ENCODE peak calls at places on chromosome 13, in nine cellular contexts. B is stomach, X is HepG2, I is SK-N-SH, H is transverse colon, Q is Panc1, S is HL-60, M is endothelial cell of umbilical vein, P is upper lobe of left lung. L is an unnamed sample.

GRCh38 chr13:28324181-28324789 is 170.6 kb downstream of the FLT1 start:
- DNase-seq in B (peak; percentile 51), X (peak; percentile 50), I (peak; percentile 74), H (peak; percentile 55), Q (peak; percentile 12), S (peak; percentile 76), M (peak; percentile 80), P (no peak), L (peak; percentile 22)

GRCh38 chr13:78102121-78102677 is 183.6 kb upstream of the EDNRB start:
- DNase-seq in B (no peak), X (no peak), I (no peak), H (peak; percentile 9), Q (no peak), S (peak; percentile 82), M (peak; percentile 41), P (no peak), L (no peak)

GRCh38 chr13:113855931-113856715 is 7.8 kb downstream of the GAS6 start:
- DNase-seq in B (no peak), X (no peak), I (no peak), H (no peak), Q (no peak), S (no peak), M (no peak), P (peak; percentile 68), L (no peak)

GRCh38 chr13:102915393-102915792 is 69.6 kb downstream of the ERCC5 start:
- DNase-seq in B (no peak), X (no peak), I (no peak), H (no peak), Q (no peak), S (no peak), M (no peak), P (no peak), L (no peak)

GRCh38 chr13:80399340-80400163 is 58.6 kb upstream of the SPRY2 start:
- DNase-seq in B (peak; percentile 76), X (no peak), I (no peak), H (peak; percentile 23), Q (no peak), S (peak; percentile 93), M (no peak), P (no peak), L (no peak)

GRCh38 chr13:93180376-93180966 is 46.1 kb upstream of the GPC6 start:
- DNase-seq in B (no peak), X (no peak), I (no peak), H (no peak), Q (no peak), S (no peak), M (no peak), P (no peak), L (no peak)

GRCh38 chr13:75091707-75092106 is 390.3 kb downstream of the TBC1D4 start:
- DNase-seq in B (no peak), X (no peak), I (no peak), H (no peak), Q (no peak), S (no peak), M (no peak), P (no peak), L (no peak)

GRCh38 chr13:27463500-27463899 is 13.1 kb upstream of the MTIF3 start:
- DNase-seq in B (no peak), X (no peak), I (no peak), H (no peak), Q (no peak), S (no peak), M (no peak), P (no peak), L (no peak)

GRCh38 chr13:36298535-36299068 is 988 bp upstream of the CCDC169 start:
- DNase-seq in B (no peak), X (no peak), I (no peak), H (no peak), Q (no peak), S (no peak), M (peak; percentile 13), P (no peak), L (no peak)

GRCh38 chr13:77034883-77035282 is 7.9 kb upstream of the FBXL3 start:
- DNase-seq in B (no peak), X (no peak), I (no peak), H (no peak), Q (no peak), S (no peak), M (no peak), P (no peak), L (no peak)

GRCh38 chr13:111937763-111938375 is 129.1 kb upstream of the SOX1 start:
- DNase-seq in B (peak; percentile 10), X (no peak), I (no peak), H (no peak), Q (no peak), S (no peak), M (no peak), P (no peak), L (no peak)

GRCh38 chr13:34161829-34162544 is 344.0 kb downstream of the RFC3 start:
- DNase-seq in B (no peak), X (peak; percentile 25), I (no peak), H (no peak), Q (peak; percentile 28), S (no peak), M (peak; percentile 89), P (no peak), L (no peak)
- TF ChIP-seq POLR2AphosphoS5 in B (peak; percentile 34), X (no peak), I (no peak), H (peak; percentile 55), Q (no peak), S (no peak), M (no peak), P (no peak), L (peak; percentile 81)

DNA sequence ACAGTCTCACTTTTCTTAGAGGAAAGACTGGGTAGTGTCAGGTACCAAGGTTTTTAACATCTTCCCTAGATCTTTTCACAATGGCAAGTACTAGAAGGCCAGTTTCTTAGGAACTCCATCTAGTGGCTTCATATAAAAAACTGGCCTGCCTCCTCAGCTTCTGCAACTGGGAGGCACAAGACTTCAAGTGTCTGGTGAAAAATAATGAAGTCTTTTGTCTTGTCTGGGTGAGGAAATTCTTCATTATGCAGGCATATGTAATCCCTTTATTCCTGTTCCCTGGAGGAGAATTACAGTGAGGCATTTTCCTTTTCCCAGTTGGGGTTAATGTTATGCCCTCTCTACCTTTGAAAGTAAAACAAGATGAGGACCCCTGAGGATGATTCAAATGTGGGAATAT is 300.5 kb downstream of the NALCN start:
- DNase-seq in B (no peak), X (no peak), I (no peak), H (no peak), Q (no peak), S (no peak), M (no peak), P (no peak), L (no peak)
- TF ChIP-seq CTCF in B (no peak), X (no peak), I (peak; percentile 33), H (no peak), Q (peak; percentile 12), S (no peak), M (no peak), P (no peak), L (no peak)

GRCh38 chr13:23658929-23659541 is 88.8 kb downstream of the TNFRSF19 start:
- DNase-seq in B (no peak), X (no peak), I (no peak), H (peak; percentile 11), Q (no peak), S (no peak), M (no peak), P (peak; percentile 69), L (no peak)
- TF ChIP-seq POLR2AphosphoS5 in B (no peak), X (no peak), I (no peak), H (peak; percentile 24), Q (no peak), S (no peak), M (no peak), P (no peak), L (no peak)

DNA sequence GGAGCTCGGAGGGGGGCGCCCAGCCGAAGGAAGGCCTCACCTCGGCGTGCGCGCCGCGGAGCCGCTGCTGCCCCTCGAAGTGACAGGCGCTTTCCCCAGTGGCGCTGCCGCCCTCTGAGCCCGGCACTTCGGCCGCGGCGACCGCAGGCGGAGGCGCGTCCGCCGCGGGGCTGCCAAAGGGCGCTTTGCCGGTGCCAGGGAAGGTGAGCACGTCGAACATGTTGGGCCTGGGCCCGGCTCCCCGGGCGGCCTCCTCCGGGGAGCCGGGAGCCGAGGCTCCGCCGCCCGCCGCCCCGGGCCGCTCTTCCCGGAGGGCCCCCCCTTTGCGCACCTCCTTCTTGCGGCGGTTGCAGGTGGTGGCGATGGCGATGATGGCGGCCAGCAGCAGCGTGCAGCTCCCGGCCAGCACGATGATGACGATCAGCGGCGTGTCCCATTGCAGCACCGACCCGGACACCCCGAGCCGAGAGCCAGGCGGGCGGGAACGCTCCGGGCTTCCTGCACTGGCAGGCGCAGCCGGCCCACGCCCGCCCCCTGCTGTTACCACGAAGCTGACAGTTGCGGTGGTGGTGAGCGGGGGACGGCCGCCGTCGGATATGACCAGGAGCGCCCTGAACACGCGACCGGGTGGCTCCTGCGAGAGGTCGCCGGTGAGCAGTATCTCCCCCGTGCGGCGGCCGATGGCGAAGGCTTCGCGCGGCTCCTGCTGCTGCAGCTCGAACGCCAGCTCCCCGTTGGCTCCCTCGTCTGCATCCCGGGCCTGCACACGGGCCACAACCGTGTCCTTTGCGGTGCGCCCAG is 2.5 kb downstream of the PCDH8 start:
- DNase-seq in B (no peak), X (no peak), I (peak; percentile 88), H (peak; percentile 55), Q (no peak), S (peak; percentile 83), M (peak; percentile 13), P (peak; percentile 87), L (no peak)
- TF ChIP-seq CTCF in B (no peak), X (no peak), I (peak; percentile 46), H (peak; percentile 29), Q (peak; percentile 19), S (no peak), M (peak; percentile 63), P (no peak), L (no peak)

GRCh38 chr13:24216176-24216575 is 55.7 kb downstream of the SPATA13 start:
- DNase-seq in B (no peak), X (no peak), I (no peak), H (no peak), Q (no peak), S (no peak), M (no peak), P (no peak), L (no peak)

GRCh38 chr13:24218977-24219376 is 58.5 kb downstream of the SPATA13 start:
- DNase-seq in B (no peak), X (no peak), I (no peak), H (no peak), Q (no peak), S (no peak), M (no peak), P (no peak), L (no peak)

GRCh38 chr13:24217601-24218281 is 57.2 kb downstream of the SPATA13 start:
- DNase-seq in B (peak; percentile 56), X (peak; percentile 72), I (no peak), H (peak; percentile 80), Q (no peak), S (peak; percentile 26), M (no peak), P (no peak), L (no peak)

GRCh38 chr13:24220086-24220703 is 59.7 kb downstream of the SPATA13 start:
- DNase-seq in B (peak; percentile 61), X (peak; percentile 75), I (peak; percentile 77), H (peak; percentile 59), Q (peak; percentile 50), S (peak; percentile 60), M (peak; percentile 77), P (no peak), L (peak; percentile 56)

GRCh38 chr13:24218320-24218719 is 57.8 kb downstream of the SPATA13 start:
- DNase-seq in B (no peak), X (no peak), I (no peak), H (no peak), Q (no peak), S (no peak), M (no peak), P (no peak), L (no peak)
- TF ChIP-seq POLR2AphosphoS5 in B (no peak), X (no peak), I (no peak), H (no peak), Q (no peak), S (no peak), M (no peak), P (no peak), L (no peak)

GRCh38 chr13:45718063-45718462 is 15.9 kb downstream of the CBY2 start:
- DNase-seq in B (no peak), X (peak; percentile 13), I (peak; percentile 48), H (no peak), Q (no peak), S (peak; percentile 31), M (no peak), P (no peak), L (no peak)
- TF ChIP-seq CTCF in B (no peak), X (peak; percentile 71), I (peak; percentile 62), H (peak; percentile 28), Q (peak; percentile 57), S (peak; percentile 59), M (peak; percentile 6), P (no peak), L (no peak)